ENCODE peak calls at places on chromosomes 6 and 20, in nine cellular contexts. A, R, Y, J, F, T, Z, H and E are unnamed samples.

GRCh38 chr6:43779864-43780260 is 9.9 kb downstream of the VEGFA start:
- DNase-seq in H (peak), R (no peak), T (no peak), Z (no peak), J (no peak), A (no peak), F (peak), Y (no peak), E (no peak)

GRCh38 chr20:15905661-15906060 is 667.6 kb downstream of the KIF16B start:
- DNase-seq in F (no peak), H (no peak), J (no peak), T (no peak), A (no peak), Z (no peak), R (no peak), Y (no peak), E (no peak)

GRCh38 chr6:90149280-90149679 is 147.4 kb downstream of the BACH2 start:
- DNase-seq in F (no peak), Y (no peak), H (no peak), R (no peak), A (no peak), J (no peak), T (no peak), Z (no peak), E (no peak)

GRCh38 chr20:33653900-33654596 is 8.1 kb upstream of the C20orf144 start:
- DNase-seq in Y (no peak), Z (no peak), T (no peak), J (no peak), A (peak), R (no peak), F (no peak), H (peak), E (no peak)

GRCh38 chr6:36028088-36028886 is 679 bp downstream of the MAPK14 start:
- DNase-seq in J (no peak), F (peak), H (peak), T (peak), A (peak), Z (peak), R (peak), Y (peak), E (no peak)

GRCh38 chr6:36697481-36697903 is at the start of gene RAB44:
- DNase-seq in Z (no peak), J (no peak), Y (no peak), A (no peak), R (no peak), F (no peak), H (no peak), T (no peak), E (no peak)

GRCh38 chr6:154179443-154179842 is 140.4 kb downstream of the OPRM1 start:
- DNase-seq in R (no peak), J (no peak), Z (no peak), A (no peak), Y (no peak), H (no peak), F (no peak), T (no peak), E (no peak)

GRCh38 chr6:13877116-13877515 is 47.6 kb upstream of the RNF182 start:
- DNase-seq in Z (peak), Y (no peak), J (no peak), F (peak), A (no peak), T (peak), R (no peak), H (no peak), E (no peak)

GRCh38 chr20:46040902-46041535 is 12.0 kb downstream of the SLC12A5 start:
- DNase-seq in Z (peak), A (no peak), R (peak), F (peak), H (no peak), Y (peak), J (no peak), T (peak), E (no peak)

GRCh38 chr20:37598101-37598530 is 70.4 kb upstream of the BLCAP start:
- DNase-seq in R (peak), H (no peak), J (no peak), A (no peak), T (no peak), Y (peak), Z (no peak), F (no peak), E (no peak)

GRCh38 chr6:123965894-123966293 is 162.2 kb downstream of the NKAIN2 start:
- DNase-seq in T (peak), Y (peak), J (no peak), F (peak), Z (peak), A (no peak), R (peak), H (no peak), E (peak)

GRCh38 chr20:50569864-50570836 is 60.0 kb downstream of the PTPN1 start:
- DNase-seq in R (no peak), Y (no peak), T (peak), Z (peak), F (peak), H (no peak), J (no peak), A (no peak), E (no peak)

GRCh38 chr20:11080776-11081406 is 407.1 kb upstream of the JAG1 start:
- DNase-seq in Z (peak), A (no peak), R (no peak), T (no peak), J (no peak), H (no peak), F (no peak), Y (no peak), E (no peak)

GRCh38 chr6:126056355-126057004 is 70.1 kb downstream of the TRMT11 start:
- DNase-seq in H (no peak), J (no peak), F (no peak), Y (no peak), R (no peak), T (no peak), A (no peak), Z (no peak), E (no peak)

GRCh38 chr6:17115251-17116089 is 13.6 kb downstream of the STMND1 start:
- DNase-seq in T (peak), A (no peak), Y (no peak), F (peak), R (peak), Z (peak), H (peak), J (no peak), E (no peak)

GRCh38 chr6:158808918-158809678 is 10.1 kb downstream of the EZR start:
- DNase-seq in Y (no peak), F (peak), T (peak), H (no peak), R (no peak), J (no peak), Z (no peak), A (no peak), E (no peak)

GRCh38 chr20:29443819-29444218 is 1813.6 kb upstream of the DEFB115 start:
- DNase-seq in F (no peak), H (no peak), Z (no peak), J (no peak), A (no peak), Y (no peak), R (no peak), T (no peak), E (no peak)

GRCh38 chr6:24935323-24935722 is 437 bp downstream of the RIPOR2 start:
- DNase-seq in Y (no peak), A (no peak), H (no peak), Z (peak), J (no peak), T (no peak), F (no peak), R (no peak), E (no peak)

GRCh38 chr20:46959081-46959692 is 64.5 kb downstream of the EYA2 start:
- DNase-seq in F (peak), R (no peak), A (no peak), J (no peak), Z (peak), H (no peak), Y (no peak), T (peak), E (no peak)

GRCh38 chr6:87756858-87757257 is 54.8 kb upstream of the AKIRIN2 start:
- DNase-seq in Z (peak), J (no peak), F (peak), T (peak), R (no peak), H (no peak), Y (no peak), A (peak), E (no peak)

GRCh38 chr6:20875369-20875963 is 341.2 kb downstream of the CDKAL1 start:
- DNase-seq in Z (peak), T (peak), H (no peak), Y (no peak), F (peak), R (peak), J (no peak), A (no peak), E (no peak)

GRCh38 chr6:90387826-90388225 is 91.2 kb upstream of the BACH2 start:
- DNase-seq in J (no peak), T (no peak), H (no peak), R (no peak), F (no peak), A (no peak), Y (no peak), Z (no peak), E (no peak)

GRCh38 chr6:145283856-145284255 is 451.5 kb downstream of the EPM2A start:
- DNase-seq in F (no peak), A (no peak), Z (no peak), Y (no peak), J (no peak), T (no peak), R (no peak), H (no peak), E (no peak)

GRCh38 chr20:35174458-35175216 is 2.8 kb downstream of the PROCR start:
- DNase-seq in A (peak), R (no peak), F (no peak), H (peak), J (no peak), Y (no peak), T (peak), Z (no peak), E (no peak)

GRCh38 chr6:116536216-116536621 is 9.3 kb downstream of the TRAPPC3L start:
- DNase-seq in A (no peak), R (peak), H (no peak), Y (peak), T (peak), F (peak), Z (peak), J (no peak), E (no peak)

GRCh38 chr20:24381886-24382285 is 87.5 kb upstream of the SYNDIG1 start:
- DNase-seq in R (no peak), F (no peak), J (no peak), Y (no peak), T (no peak), A (no peak), H (no peak), Z (no peak), E (no peak)

GRCh38 chr6:11232177-11232967 is at the start of gene NEDD9:
- DNase-seq in F (peak), Z (peak), T (peak), A (peak), Y (peak), H (peak), R (peak), J (peak), E (peak)

GRCh38 chr20:17742426-17743130 is 42.8 kb downstream of the BANF2 start:
- DNase-seq in T (no peak), F (no peak), Y (no peak), A (no peak), H (no peak), J (no peak), R (no peak), Z (no peak), E (no peak)

GRCh38 chr6:133410628-133411027 is 169.5 kb downstream of the EYA4 start:
- DNase-seq in R (no peak), F (no peak), Z (no peak), H (no peak), Y (no peak), T (no peak), J (no peak), A (no peak), E (no peak)

GRCh38 chr20:40254023-40254772 is 434.8 kb downstream of the MAFB start:
- DNase-seq in H (no peak), F (peak), T (peak), Z (no peak), R (no peak), A (no peak), J (no peak), Y (no peak), E (no peak)

GRCh38 chr6:127737009-127737486 is 160.1 kb downstream of the C6orf58 start:
- DNase-seq in R (peak), A (peak), T (peak), H (peak), F (peak), Z (peak), Y (peak), J (no peak), E (peak)

GRCh38 chr6:147577466-147577865 is 69.0 kb downstream of the SAMD5 start:
- DNase-seq in Y (no peak), T (no peak), F (peak), J (no peak), H (no peak), A (no peak), Z (no peak), R (no peak), E (no peak)

GRCh38 chr20:48771542-48771941 is 56.3 kb downstream of the PREX1 start:
- DNase-seq in T (peak), J (no peak), A (no peak), Y (no peak), H (no peak), F (no peak), Z (no peak), R (no peak), E (no peak)

DNA sequence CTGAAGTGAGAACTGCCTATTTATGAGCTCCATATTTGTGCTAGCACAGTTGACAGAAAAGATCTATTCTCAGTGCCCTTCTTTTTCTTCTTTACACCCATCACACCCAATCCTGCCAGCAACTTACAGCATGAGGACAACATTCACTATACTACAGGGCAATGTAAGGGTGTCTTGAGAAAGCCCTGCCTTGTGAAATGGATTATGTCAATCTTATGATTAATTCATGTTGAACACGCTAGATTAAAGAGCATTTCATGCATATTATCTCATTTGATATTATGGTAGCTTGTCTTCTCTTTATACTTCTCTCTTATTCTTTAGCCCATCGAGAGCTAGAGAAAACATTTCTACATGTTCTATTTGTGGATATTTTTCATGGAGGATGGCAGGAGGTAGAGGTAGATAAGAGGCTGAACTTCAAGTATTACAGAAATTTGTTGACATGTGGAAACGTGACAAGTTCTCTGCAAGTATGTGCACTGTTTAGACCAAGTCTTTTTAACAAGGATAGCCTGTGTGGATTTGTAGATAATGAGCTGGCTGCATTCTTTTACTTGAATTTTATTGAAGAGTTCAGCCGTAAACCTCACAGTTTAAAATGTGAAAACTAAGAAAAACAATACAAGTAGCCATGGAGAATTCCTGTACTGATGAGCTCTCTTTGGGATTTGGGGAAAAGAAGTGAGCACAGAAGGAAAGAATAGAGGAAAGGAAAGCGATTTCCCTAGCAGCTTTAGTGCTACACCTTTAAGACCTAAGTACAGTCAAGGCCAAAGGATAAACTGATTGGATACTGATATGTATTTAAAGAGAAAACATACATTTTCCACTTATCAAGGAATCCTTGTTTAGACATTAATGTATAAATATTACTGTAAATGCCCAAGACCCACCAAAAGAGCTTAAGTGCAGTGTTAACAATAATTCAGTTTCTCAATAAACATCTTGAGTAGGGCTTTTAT is 212.1 kb downstream of the ARHGAP18 start:
- DNase-seq in H (no peak), T (peak), Y (no peak), R (peak), A (no peak), Z (peak), J (no peak), F (no peak), E (no peak)
- H3K27ac ChIP-seq in H (no peak), T (peak), Y (no peak), R (peak), A (no peak), Z (no peak), J (no peak), F (no peak), E (no peak)

GRCh38 chr20:2151805-2152727 is 50.4 kb downstream of the STK35 start:
- DNase-seq in Y (no peak), J (no peak), H (no peak), Z (peak), A (no peak), T (peak), R (peak), F (peak), E (no peak)
- H3K27ac ChIP-seq in Y (no peak), J (no peak), H (no peak), Z (no peak), A (no peak), T (peak), R (no peak), F (peak), E (no peak)

GRCh38 chr6:30983439-30983838 is at the start of gene MUC21:
- DNase-seq in Y (no peak), Z (no peak), R (no peak), H (no peak), A (no peak), J (no peak), T (no peak), F (no peak), E (no peak)
- H3K27ac ChIP-seq in Y (no peak), Z (no peak), R (peak), H (no peak), A (no peak), J (no peak), T (no peak), F (no peak), E (no peak)

GRCh38 chr20:36262440-36262839 is 26.2 kb downstream of the AAR2 start:
- DNase-seq in H (no peak), T (no peak), F (no peak), A (no peak), R (no peak), Z (no peak), J (no peak), Y (no peak), E (no peak)
- H3K27ac ChIP-seq in H (no peak), T (no peak), F (no peak), A (no peak), R (no peak), Z (no peak), J (no peak), Y (no peak), E (no peak)

GRCh38 chr6:34384305-34385153 is 7.9 kb downstream of the NUDT3 start:
- DNase-seq in J (no peak), T (no peak), H (no peak), F (peak), A (no peak), Z (no peak), R (no peak), Y (no peak), E (no peak)

GRCh38 chr6:34381086-34381485 is 11.4 kb downstream of the NUDT3 start:
- DNase-seq in J (no peak), H (no peak), T (peak), A (no peak), Y (no peak), Z (peak), F (no peak), R (no peak), E (no peak)

GRCh38 chr6:34385793-34386195 is 6.7 kb downstream of the NUDT3 start:
- DNase-seq in H (no peak), Y (peak), R (no peak), F (no peak), Z (no peak), J (no peak), T (no peak), A (no peak), E (no peak)

GRCh38 chr6:34383651-34384304 is 8.7 kb downstream of the NUDT3 start:
- DNase-seq in F (no peak), H (no peak), T (peak), Y (no peak), Z (no peak), A (no peak), R (no peak), J (no peak), E (no peak)

DNA sequence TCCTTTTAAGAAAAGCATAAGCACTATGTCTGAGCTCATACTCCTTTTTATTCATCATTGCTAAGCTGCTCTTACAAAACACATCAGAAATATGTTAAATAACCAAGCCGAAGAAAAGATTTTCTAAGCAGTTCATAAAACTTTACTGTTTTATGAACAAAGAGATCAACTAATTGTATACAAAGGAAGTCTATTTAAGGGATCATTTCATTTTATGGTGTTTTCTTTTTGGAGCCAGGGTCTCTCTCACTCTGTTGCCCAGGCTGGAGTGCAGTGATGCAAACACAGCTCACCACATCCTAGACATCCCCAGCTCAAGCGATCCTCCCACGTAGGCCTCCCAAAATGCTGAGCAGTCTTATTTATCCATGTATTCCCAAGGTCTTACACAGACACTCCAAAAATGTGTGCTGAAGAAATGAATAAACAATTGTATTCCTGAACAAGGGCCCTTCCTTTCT is 9.3 kb downstream of the NUDT3 start:
- DNase-seq in T (peak), F (peak), R (no peak), Z (peak), H (no peak), J (no peak), A (no peak), Y (no peak), E (no peak)
- H3K27ac ChIP-seq in T (peak), F (peak), R (no peak), Z (peak), H (no peak), J (peak), A (peak), Y (no peak), E (no peak)

DNA sequence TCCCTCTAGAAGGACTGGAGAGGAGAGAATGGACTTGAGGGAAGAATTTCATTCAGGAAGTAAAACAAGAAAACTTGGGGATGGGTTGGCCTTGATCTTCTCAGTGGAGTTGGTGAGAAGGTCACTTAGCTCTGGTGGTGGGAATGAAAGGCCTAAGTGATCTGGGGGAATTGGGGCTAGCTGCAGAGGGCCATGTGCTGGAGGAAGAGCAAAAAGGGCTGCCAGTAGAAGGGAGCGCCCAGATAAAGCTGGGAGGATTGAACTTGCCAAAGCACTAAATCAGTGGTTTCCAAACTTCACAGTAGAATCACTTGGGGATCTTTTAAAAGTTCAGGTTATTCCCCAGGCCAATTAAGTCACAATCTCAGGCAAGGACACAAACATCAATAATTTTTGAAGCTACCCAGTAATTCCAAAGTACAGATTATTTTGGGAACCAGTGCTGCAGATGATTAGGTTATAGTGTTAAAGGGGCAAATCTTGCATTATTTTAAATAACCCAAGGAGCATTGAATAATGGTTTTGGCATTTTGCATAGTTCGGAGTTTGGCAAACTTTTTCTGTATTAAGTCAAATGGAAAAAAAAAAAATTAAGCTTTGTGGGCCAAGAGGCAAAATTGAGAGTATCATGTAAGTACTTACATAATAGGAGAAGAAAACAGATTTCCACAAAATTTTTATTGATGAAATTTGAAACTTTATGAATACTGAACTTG is 36.5 kb upstream of the RFPL4B start:
- DNase-seq in Z (no peak), H (no peak), F (peak), T (no peak), R (no peak), A (no peak), J (no peak), Y (no peak), E (no peak)
- H3K27ac ChIP-seq in Z (no peak), H (no peak), F (no peak), T (no peak), R (no peak), A (no peak), J (no peak), Y (no peak), E (no peak)

GRCh38 chr6:166567813-166568212 is 18.7 kb downstream of the RAMACL start:
- DNase-seq in R (no peak), H (no peak), A (no peak), F (no peak), Y (no peak), Z (no peak), J (no peak), T (no peak), E (no peak)
- H3K27ac ChIP-seq in R (no peak), H (no peak), A (no peak), F (peak), Y (no peak), Z (peak), J (no peak), T (peak), E (no peak)

GRCh38 chr20:44736170-44737021 is 9.3 kb upstream of the KCNK15 start:
- DNase-seq in Z (peak), F (peak), J (peak), Y (peak), H (peak), R (peak), A (peak), T (peak), E (peak)
- H3K27ac ChIP-seq in Z (no peak), F (no peak), J (peak), Y (no peak), H (no peak), R (no peak), A (no peak), T (peak), E (no peak)